ENCODE peak calls at places on chromosome 14, in five cellular contexts. M, J, R, L and Q are unnamed samples.

GRCh38 chr14:104895786-104896642 is 28.7 kb upstream of the PLD4 start:
- DNase-seq in M (no peak), R (no peak), L (no peak), J (no peak), Q (peak; percentile 16)

GRCh38 chr14:69685716-69686115 is 74.3 kb downstream of the SUSD6 start:
- DNase-seq in J (no peak), M (peak; percentile 38), L (no peak), R (no peak), Q (peak; percentile 44)

GRCh38 chr14:64640839-64641238 is 63.4 kb upstream of the PLEKHG3 start:
- DNase-seq in M (no peak), R (no peak), J (no peak), L (no peak), Q (no peak)

GRCh38 chr14:58789756-58790155 is 152.0 kb downstream of the DACT1 start:
- DNase-seq in M (no peak), J (no peak), L (no peak), R (no peak), Q (no peak)

GRCh38 chr14:85731198-85731597 is 201.3 kb downstream of the FLRT2 start:
- DNase-seq in J (no peak), M (no peak), L (no peak), R (no peak), Q (peak; percentile 5)

GRCh38 chr14:96104469-96105057 is 65.4 kb downstream of the C14orf132 start:
- DNase-seq in R (peak; percentile 76), J (no peak), M (peak; percentile 22), L (no peak), Q (peak; percentile 80)

GRCh38 chr14:94320243-94320642 is 2.9 kb downstream of the SERPINA6 start:
- DNase-seq in L (no peak), J (no peak), M (peak; percentile 6), R (no peak), Q (peak; percentile 66)

GRCh38 chr14:99945732-99946651 is 119.2 kb upstream of the EVL start:
- DNase-seq in L (no peak), J (no peak), R (peak; percentile 80), M (no peak), Q (no peak)

GRCh38 chr14:96415559-96415958 is 23.6 kb downstream of the AK7 start:
- DNase-seq in R (no peak), L (no peak), M (no peak), J (no peak), Q (no peak)

GRCh38 chr14:23364164-23364571 is 804 bp downstream of the EFS start:
- DNase-seq in J (no peak), L (no peak), R (no peak), M (no peak), Q (peak; percentile 42)

GRCh38 chr14:20620798-20621478 is 20.6 kb downstream of the OR6S1 start:
- DNase-seq in L (no peak), R (no peak), J (no peak), M (no peak), Q (no peak)

GRCh38 chr14:80003138-80003537 is 208.2 kb downstream of the DIO2 start:
- DNase-seq in M (peak; percentile 89), L (no peak), R (no peak), J (no peak), Q (peak; percentile 7)

GRCh38 chr14:78530078-78530477 is 359.9 kb downstream of the NRXN3 start:
- DNase-seq in M (peak; percentile 23), J (no peak), R (peak; percentile 9), L (peak; percentile 44), Q (peak; percentile 70)

GRCh38 chr14:58832010-58832409 is 194.2 kb downstream of the DACT1 start:
- DNase-seq in J (no peak), L (no peak), R (no peak), M (peak; percentile 72), Q (no peak)

GRCh38 chr14:34460841-34461240 is 1.2 kb downstream of the SPTSSA start:
- DNase-seq in R (no peak), M (peak; percentile 40), L (no peak), J (no peak), Q (no peak)

GRCh38 chr14:38505221-38506095 is 249.6 kb upstream of the CLEC14A start:
- DNase-seq in J (no peak), M (no peak), L (no peak), R (no peak), Q (no peak)

GRCh38 chr14:88518592-88519512 is 36.0 kb downstream of the PTPN21 start:
- DNase-seq in L (no peak), J (no peak), R (peak; percentile 14), M (peak; percentile 82), Q (no peak)

GRCh38 chr14:61588419-61588901 is 106.9 kb upstream of the HIF1A start:
- DNase-seq in R (no peak), L (no peak), M (no peak), J (no peak), Q (no peak)

GRCh38 chr14:64294672-64295413 is 672 bp upstream of the ESR2 start:
- DNase-seq in J (peak; percentile 38), L (peak; percentile 73), R (peak; percentile 67), M (peak; percentile 78), Q (peak; percentile 87)

GRCh38 chr14:102200690-102201368 is 61.1 kb downstream of the WDR20 start:
- DNase-seq in M (no peak), L (no peak), J (no peak), R (no peak), Q (no peak)

GRCh38 chr14:102517412-102518062 is 8.0 kb upstream of the ANKRD9 start:
- DNase-seq in M (no peak), L (no peak), R (no peak), J (no peak), Q (peak; percentile 58)

GRCh38 chr14:64113279-64113678 is 180.9 kb downstream of the ESR2 start:
- DNase-seq in J (no peak), R (peak; percentile 74), L (no peak), M (peak; percentile 22), Q (peak; percentile 23)

GRCh38 chr14:21748869-21749303 is 75.3 kb upstream of the OR4E1 start:
- DNase-seq in L (peak; percentile 43), M (peak; percentile 72), R (peak; percentile 69), J (peak; percentile 32), Q (peak; percentile 68)

GRCh38 chr14:69013943-69014782 is 35.1 kb upstream of the ACTN1 start:
- DNase-seq in L (no peak), M (peak; percentile 95), J (no peak), R (no peak), Q (peak; percentile 78)

GRCh38 chr14:103558071-103558882 is 4.2 kb downstream of the BAG5 start:
- DNase-seq in L (no peak), J (no peak), R (no peak), M (peak; percentile 80), Q (no peak)

GRCh38 chr14:44712095-44712822 is 205.2 kb upstream of the FSCB start:
- DNase-seq in L (no peak), M (no peak), J (no peak), R (no peak), Q (no peak)

GRCh38 chr14:99802301-99803105 is 9.3 kb downstream of the EML1 start:
- DNase-seq in R (no peak), M (peak; percentile 38), J (no peak), L (no peak), Q (no peak)

GRCh38 chr14:99321236-99321925 is 49.4 kb upstream of the BCL11B start:
- DNase-seq in R (no peak), J (no peak), L (no peak), M (no peak), Q (no peak)

GRCh38 chr14:104226421-104227385 is 88.3 kb downstream of the KIF26A start:
- DNase-seq in J (no peak), M (no peak), L (no peak), R (no peak), Q (no peak)

GRCh38 chr14:50389668-50390441 is 6.8 kb downstream of the CDKL1 start:
- DNase-seq in R (no peak), L (no peak), J (no peak), M (no peak), Q (no peak)

GRCh38 chr14:39218171-39218769 is 15.4 kb upstream of the MIA2 start:
- DNase-seq in J (peak; percentile 89), R (no peak), L (peak; percentile 10), M (peak; percentile 98), Q (peak; percentile 18)

GRCh38 chr14:63833728-63834127 is 19.1 kb upstream of the SYNE2 start:
- DNase-seq in L (no peak), J (no peak), R (no peak), M (peak; percentile 19), Q (no peak)

GRCh38 chr14:58821421-58821820 is 183.7 kb downstream of the DACT1 start:
- DNase-seq in J (peak; percentile 8), L (no peak), M (peak; percentile 62), R (no peak), Q (no peak)

GRCh38 chr14:104371031-104371430 is 208.5 kb upstream of the C14orf180 start:
- DNase-seq in M (no peak), R (no peak), J (no peak), L (no peak), Q (no peak)

GRCh38 chr14:91412939-91413338 is 4.7 kb downstream of the CCDC88C start:
- DNase-seq in L (no peak), R (peak; percentile 46), M (no peak), J (no peak), Q (no peak)

GRCh38 chr14:91414475-91415342 is 2.9 kb downstream of the CCDC88C start:
- DNase-seq in R (no peak), L (no peak), M (no peak), J (no peak), Q (no peak)

GRCh38 chr14:91413547-91414474 is 3.8 kb downstream of the CCDC88C start:
- DNase-seq in M (no peak), J (no peak), R (peak; percentile 85), L (no peak), Q (peak; percentile 86)

GRCh38 chr14:91409991-91410401 is 7.6 kb downstream of the CCDC88C start:
- DNase-seq in R (no peak), L (no peak), M (no peak), J (no peak), Q (no peak)

GRCh38 chr14:91410781-91411536 is 6.7 kb downstream of the CCDC88C start:
- DNase-seq in R (no peak), J (no peak), M (no peak), L (no peak), Q (no peak)
- H3K27ac ChIP-seq in R (peak overlapping the region; percentile 100), J (no peak overlapping the region), M (no peak overlapping the region), L (no peak overlapping the region), Q (no peak overlapping the region)

GRCh38 chr14:57485635-57486034 is 8.0 kb downstream of the CCDC198 start:
- DNase-seq in R (no peak), L (no peak), J (no peak), M (no peak), Q (no peak)
- TF ChIP-seq EZH2 in R (no peak), L (no peak), J (no peak), M (no peak), Q (no peak)

GRCh38 chr14:73998736-73999135 is 20.4 kb downstream of the ENTPD5 start:
- DNase-seq in J (no peak), R (no peak), M (no peak), L (no peak), Q (no peak)

GRCh38 chr14:73997108-73997943 is 21.8 kb downstream of the ENTPD5 start:
- DNase-seq in L (no peak), R (no peak), M (no peak), J (no peak), Q (peak; percentile 50)

GRCh38 chr14:73995977-73996378 is 23.1 kb downstream of the ENTPD5 start:
- DNase-seq in L (no peak), J (no peak), R (no peak), M (no peak), Q (peak; percentile 47)

GRCh38 chr14:73997944-73998451 is 21.1 kb downstream of the ENTPD5 start:
- DNase-seq in J (no peak), R (no peak), M (no peak), L (no peak), Q (no peak)

GRCh38 chr14:73996731-73997107 is 22.4 kb downstream of the ENTPD5 start:
- DNase-seq in M (no peak), L (no peak), J (no peak), R (no peak), Q (no peak)
- H3K27ac ChIP-seq in M (no peak overlapping the region), L (no peak overlapping the region), J (no peak overlapping the region), R (no peak overlapping the region), Q (peak overlapping the region; percentile 94)

GRCh38 chr14:77140343-77140936 is 1.2 kb downstream of the ZDHHC22 start:
- DNase-seq in L (no peak), M (no peak), R (no peak), J (no peak), Q (no peak)
- TF ChIP-seq EZH2 in L (no peak), M (peak; percentile 88), R (no peak), J (no peak), Q (peak; percentile 57)